ENCODE peak calls at places on chromosomes 11 and 22, in eight cellular contexts. L is thyroid gland; U is H1; J is CD8-positive, alpha-beta memory T cell; F is SK-N-MC; X is stomach; B is fibroblast of lung; P is CD4-positive, alpha-beta memory T cell. Z is an unnamed sample.

GRCh38 chr11:1305063-1305495 is 4.4 kb downstream of the TOLLIP start:
- DNase-seq in L (no peak), U (no peak), J (no peak), F (no peak), X (peak), B (no peak), P (no peak), Z (no peak)

GRCh38 chr11:73267921-73268540 is 4.1 kb upstream of the P2RY6 start:
- DNase-seq in L (no peak), U (no peak), J (no peak), F (no peak), X (peak), B (no peak), P (no peak), Z (no peak)

GRCh38 chr22:49936018-49936972 is 17.9 kb downstream of the CRELD2 start:
- DNase-seq in L (peak), U (peak), J (peak), F (no peak), X (peak), B (peak), P (peak), Z (no peak)

GRCh38 chr11:34483475-34483874 is 30.1 kb downstream of the ELF5 start:
- DNase-seq in L (no peak), U (no peak), J (no peak), F (no peak), X (no peak), B (no peak), P (no peak), Z (no peak)

GRCh38 chr11:24885580-24886173 is 388.8 kb downstream of the LUZP2 start:
- DNase-seq in L (no peak), U (no peak), J (no peak), F (no peak), X (no peak), B (no peak), P (no peak), Z (no peak)

GRCh38 chr11:117907276-117908110 is 21.7 kb downstream of the TMPRSS13 start:
- DNase-seq in L (peak), U (peak), J (peak), F (peak), X (peak), B (peak), P (peak), Z (peak)

GRCh38 chr11:95289378-95289777 is 58.4 kb upstream of the SESN3 start:
- DNase-seq in L (no peak), U (no peak), J (no peak), F (no peak), X (no peak), B (peak), P (no peak), Z (no peak)

GRCh38 chr22:19292262-19293230 is 1.0 kb upstream of the CLTCL1 start:
- DNase-seq in L (peak), U (no peak), J (no peak), F (no peak), X (no peak), B (no peak), P (no peak), Z (no peak)

GRCh38 chr11:75946531-75947530 is 131.8 kb downstream of the UVRAG start:
- DNase-seq in L (peak), U (no peak), J (no peak), F (peak), X (no peak), B (peak), P (no peak), Z (no peak)

GRCh38 chr11:64078294-64078693 is 42.6 kb downstream of the FLRT1 start:
- DNase-seq in L (no peak), U (no peak), J (no peak), F (no peak), X (no peak), B (no peak), P (no peak), Z (no peak)

GRCh38 chr22:27825174-27825573 is 23.6 kb upstream of the MN1 start:
- DNase-seq in L (no peak), U (no peak), J (no peak), F (no peak), X (no peak), B (no peak), P (no peak), Z (no peak)

DNA sequence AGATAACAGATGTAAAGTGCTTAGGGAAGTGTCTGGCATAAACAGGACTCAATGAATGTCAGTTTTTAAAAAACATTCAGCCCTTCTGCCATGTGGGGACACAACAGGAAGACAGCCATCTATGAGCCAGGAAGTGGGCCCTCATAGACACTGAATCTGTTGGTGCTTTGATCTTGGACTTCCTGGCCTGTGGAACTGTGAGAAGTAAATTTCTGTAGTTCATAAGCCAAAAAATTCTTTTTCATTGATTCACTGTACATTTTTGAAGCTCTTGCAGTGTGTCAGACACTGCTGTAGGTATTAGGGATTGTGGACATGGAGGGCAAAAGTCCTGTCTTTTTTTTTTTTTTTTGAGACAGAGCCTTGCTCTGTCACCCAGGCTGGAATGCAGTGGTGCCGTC is 188.6 kb downstream of the HIPK3 start:
- DNase-seq in L (no peak), U (no peak), J (no peak), F (no peak), X (no peak), B (peak), P (no peak), Z (no peak)
- H3K27ac ChIP-seq in L (no peak), U (no peak), J (no peak), F (no peak), X (no peak), B (no peak), P (no peak), Z (no peak)

GRCh38 chr11:111378185-111378772 is 796 bp downstream of the POU2AF1 start:
- DNase-seq in L (peak), U (no peak), J (no peak), F (no peak), X (no peak), B (no peak), P (no peak), Z (no peak)
- H3K27ac ChIP-seq in L (peak), U (no peak), J (no peak), F (no peak), X (no peak), B (no peak), P (peak), Z (no peak)

DNA sequence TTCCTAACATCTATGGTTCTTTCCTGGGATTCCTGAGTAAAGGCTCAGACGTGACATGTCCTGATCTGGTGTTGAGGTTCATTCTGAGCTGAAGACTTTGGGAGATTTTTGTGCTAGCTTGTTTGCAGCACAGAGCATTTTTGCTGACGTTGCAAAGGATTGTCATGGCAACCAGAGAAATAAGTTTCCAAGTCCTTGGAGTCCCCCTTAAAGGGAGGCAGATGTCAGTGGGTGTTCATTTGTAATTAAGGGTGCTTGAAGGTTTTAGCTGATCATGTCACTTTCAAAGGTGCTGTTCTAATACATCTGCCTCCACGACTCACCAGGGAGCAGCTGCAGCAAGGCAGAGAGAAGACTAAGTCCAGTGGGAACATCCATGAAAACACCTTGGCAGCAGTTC is 5.4 kb upstream of the SYN3 start:
- DNase-seq in L (no peak), U (no peak), J (no peak), F (no peak), X (no peak), B (no peak), P (no peak), Z (no peak)
- H3K27ac ChIP-seq in L (no peak), U (no peak), J (no peak), F (no peak), X (no peak), B (no peak), P (no peak), Z (no peak)

GRCh38 chr11:112024178-112024777 is 930 bp upstream of the DLAT start:
- DNase-seq in L (peak), U (no peak), J (no peak), F (no peak), X (no peak), B (no peak), P (peak), Z (no peak)

GRCh38 chr11:112024778-112025678 is at the start of gene DLAT:
- DNase-seq in L (peak), U (peak), J (peak), F (peak), X (peak), B (peak), P (peak), Z (peak)

GRCh38 chr11:112019066-112019465 is 6.1 kb upstream of the DLAT start:
- DNase-seq in L (no peak), U (no peak), J (no peak), F (no peak), X (no peak), B (no peak), P (no peak), Z (no peak)

GRCh38 chr11:112025682-112026081 is 474 bp downstream of the DLAT start:
- DNase-seq in L (no peak), U (no peak), J (no peak), F (no peak), X (no peak), B (peak), P (no peak), Z (no peak)

DNA sequence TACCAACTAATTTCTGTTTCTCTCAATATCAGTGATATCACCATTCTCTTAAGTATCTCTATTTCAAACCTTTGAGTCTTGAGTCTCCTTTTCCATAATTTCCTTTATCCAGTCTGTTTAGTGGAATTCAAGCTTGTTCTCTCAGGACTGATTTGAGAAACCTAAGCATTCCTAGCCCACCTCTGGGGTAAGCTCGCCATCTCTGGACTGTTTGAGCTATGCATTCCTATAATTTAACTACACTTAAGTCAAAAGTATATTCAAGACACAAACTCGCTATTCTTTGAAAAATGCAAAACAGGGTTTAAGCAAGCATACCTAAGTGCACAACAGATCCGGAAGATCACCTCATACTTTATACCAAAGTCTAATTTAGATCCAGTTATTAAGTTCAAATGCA is 2.1 kb upstream of the DLAT start:
- DNase-seq in L (no peak), U (no peak), J (no peak), F (no peak), X (no peak), B (no peak), P (no peak), Z (no peak)
- H3K27ac ChIP-seq in L (no peak), U (no peak), J (no peak), F (no peak), X (no peak), B (no peak), P (no peak), Z (no peak)

GRCh38 chr11:122319011-122319410 is 203.0 kb upstream of the BLID start:
- DNase-seq in L (no peak), U (no peak), J (no peak), F (no peak), X (no peak), B (peak), P (no peak), Z (no peak)
- H3K27ac ChIP-seq in L (no peak), U (no peak), J (no peak), F (no peak), X (no peak), B (no peak), P (no peak), Z (no peak)